ENCODE peak calls at places on chromosomes 1 and 21, in eight cellular contexts. A is heart left ventricle, V is prostate gland, L is body of pancreas, Q is suprapubic skin, T is stomach, B is H54, Y is tibial nerve. F is an unnamed sample.

GRCh38 chr1:26280333-26281042 is 602 bp downstream of the SH3BGRL3 start:
- DNase-seq in L (peak), B (peak), Q (peak), A (no peak), V (peak), Y (no peak), T (peak), F (peak)

GRCh38 chr1:160209656-160210046 is 4.5 kb downstream of the PEA15 start:
- DNase-seq in Y (no peak), V (no peak), L (peak), T (no peak), Q (no peak), A (peak), B (no peak), F (no peak)

GRCh38 chr1:1623181-1623630 is 7.9 kb downstream of the MIB2 start:
- DNase-seq in T (no peak), V (no peak), L (no peak), Q (peak), B (no peak), A (peak), Y (no peak), F (no peak)

GRCh38 chr1:65751961-65752360 is 40.7 kb upstream of the PDE4B start:
- DNase-seq in T (no peak), Q (no peak), L (no peak), Y (no peak), B (no peak), V (no peak), A (no peak), F (no peak)

GRCh38 chr21:32474179-32475059 is 61.9 kb downstream of the EVA1C start:
- DNase-seq in V (no peak), A (no peak), T (peak), B (no peak), L (no peak), Y (no peak), Q (peak), F (no peak)

GRCh38 chr1:101311146-101311892 is 74.5 kb downstream of the S1PR1 start:
- DNase-seq in A (no peak), V (no peak), Q (no peak), T (no peak), B (no peak), Y (no peak), L (no peak), F (no peak)

GRCh38 chr1:236800623-236801022 is 5.5 kb downstream of the MTR start:
- DNase-seq in Y (no peak), A (no peak), B (no peak), L (no peak), V (no peak), T (no peak), Q (no peak), F (no peak)

GRCh38 chr21:39082656-39083376 is 100.4 kb downstream of the PSMG1 start:
- DNase-seq in L (no peak), T (peak), V (peak), Y (no peak), B (no peak), A (no peak), Q (no peak), F (no peak)

GRCh38 chr21:27513825-27514224 is 546.9 kb upstream of the ADAMTS5 start:
- DNase-seq in V (no peak), Q (no peak), A (no peak), L (no peak), T (no peak), Y (no peak), B (no peak), F (no peak)

GRCh38 chr1:48493970-48494769 is 22.2 kb upstream of the SPATA6 start:
- DNase-seq in A (no peak), T (no peak), L (no peak), B (peak), Y (no peak), V (peak), Q (no peak), F (no peak)

GRCh38 chr1:44423706-44424546 is 18.9 kb downstream of the RNF220 start:
- DNase-seq in T (peak), A (no peak), L (peak), Y (no peak), B (peak), Q (no peak), V (peak), F (no peak)

GRCh38 chr21:33419538-33420123 is 16.4 kb downstream of the IFNGR2 start:
- DNase-seq in A (no peak), Y (peak), L (no peak), V (no peak), B (peak), Q (no peak), T (peak), F (peak)

GRCh38 chr21:41133896-41134522 is 34.0 kb upstream of the BACE2 start:
- DNase-seq in T (no peak), V (no peak), A (no peak), L (no peak), Y (peak), Q (no peak), B (no peak), F (peak)

GRCh38 chr1:228849011-228849541 is 113.8 kb downstream of the RHOU start:
- DNase-seq in Q (no peak), V (no peak), L (no peak), Y (no peak), T (no peak), A (no peak), B (no peak), F (no peak)

GRCh38 chr1:204341380-204341779 is 18.3 kb downstream of the PLEKHA6 start:
- DNase-seq in Q (no peak), L (no peak), Y (no peak), B (no peak), V (no peak), T (no peak), A (no peak), F (no peak)

GRCh38 chr1:197598935-197599334 is 176.3 kb downstream of the DENND1B start:
- DNase-seq in T (no peak), A (no peak), B (no peak), Y (no peak), Q (no peak), L (no peak), V (no peak), F (no peak)

GRCh38 chr1:79588719-79589118 is 582.2 kb upstream of the ADGRL4 start:
- DNase-seq in Y (no peak), T (no peak), L (no peak), B (no peak), Q (no peak), V (no peak), A (no peak), F (no peak)

GRCh38 chr1:218705911-218706893 is 361.1 kb downstream of the TGFB2 start:
- DNase-seq in V (no peak), A (no peak), L (peak), Q (no peak), T (no peak), Y (peak), B (peak), F (no peak)

GRCh38 chr1:204477036-204477740 is 17.4 kb downstream of the PIK3C2B start:
- DNase-seq in T (peak), B (peak), V (no peak), A (no peak), L (no peak), Q (no peak), Y (no peak), F (no peak)

GRCh38 chr1:68904472-68904871 is 407.6 kb upstream of the DEPDC1 start:
- DNase-seq in B (no peak), V (no peak), L (no peak), Y (no peak), T (no peak), A (no peak), Q (no peak), F (no peak)

GRCh38 chr1:192979542-192979941 is 79.6 kb downstream of the UCHL5 start:
- DNase-seq in V (no peak), B (no peak), L (no peak), Q (no peak), T (no peak), A (no peak), Y (no peak), F (no peak)

DNA sequence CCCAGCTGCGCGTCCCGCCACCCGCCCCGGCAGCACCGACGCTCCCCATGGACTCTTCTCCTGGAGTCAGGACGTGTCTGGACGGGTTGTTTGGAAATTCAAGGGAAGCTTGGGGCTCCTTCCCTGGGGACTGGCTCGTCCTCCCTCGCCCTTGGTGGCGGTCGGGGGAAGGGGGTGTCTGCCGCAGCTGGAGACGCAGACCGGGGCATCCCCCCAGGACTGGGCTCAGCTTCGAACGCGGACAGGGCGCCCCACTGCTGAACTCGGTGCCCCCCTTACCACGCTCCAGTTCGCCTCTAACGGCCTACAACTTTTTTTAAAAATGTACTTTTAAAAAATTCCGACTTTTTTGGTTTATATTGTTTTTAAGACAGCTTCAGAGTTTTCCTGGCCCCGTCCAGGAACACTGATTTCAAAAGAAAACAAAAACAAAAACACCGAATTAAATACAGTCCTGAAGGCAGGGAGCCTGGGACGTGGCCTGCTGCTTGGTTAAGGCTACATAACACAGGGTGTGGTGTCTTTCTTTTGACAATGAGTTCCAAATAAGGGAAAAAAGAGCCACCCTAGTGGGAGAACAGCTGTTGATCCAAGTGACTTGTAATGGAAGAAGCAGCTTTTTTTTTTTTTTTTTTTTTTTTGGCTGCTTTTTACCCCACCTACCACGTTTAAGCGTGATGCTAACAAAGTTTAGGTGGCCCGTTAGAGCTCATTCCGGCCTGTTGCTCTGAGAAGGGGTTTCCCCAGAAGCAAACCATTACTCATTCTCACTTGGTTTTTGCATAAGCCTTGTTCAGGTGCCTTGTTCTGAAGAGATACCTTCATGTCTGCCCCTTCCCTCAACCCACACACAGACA is 862 bp upstream of the DIPK1A start:
- DNase-seq in V (no peak), Q (peak), A (no peak), L (peak), Y (peak), B (peak), T (peak), F (peak)
- TF ChIP-seq POLR2A in V (no peak), Q (no peak), A (peak), L (no peak), Y (no peak), B (no peak), T (no peak), F (no peak)

GRCh38 chr1:7679873-7680790 is 91.0 kb upstream of the VAMP3 start:
- DNase-seq in T (peak), A (peak), B (peak), V (peak), L (peak), Q (no peak), Y (no peak), F (no peak)
- TF ChIP-seq POLR2A in T (no peak), A (no peak), B (peak), V (no peak), L (no peak), Q (no peak), Y (peak), F (no peak)

GRCh38 chr21:46366091-46366490 is 42.1 kb downstream of the PCNT start:
- DNase-seq in Q (no peak), T (no peak), Y (no peak), A (no peak), V (no peak), L (no peak), B (no peak), F (no peak)

GRCh38 chr21:46363698-46364097 is 39.7 kb downstream of the PCNT start:
- DNase-seq in T (no peak), B (no peak), A (no peak), V (no peak), Y (no peak), Q (no peak), L (no peak), F (no peak)

GRCh38 chr21:46366966-46367365 is 43.0 kb downstream of the PCNT start:
- DNase-seq in A (no peak), Y (no peak), V (no peak), L (no peak), Q (no peak), T (no peak), B (no peak), F (no peak)

GRCh38 chr21:46368533-46369285 is 44.8 kb downstream of the PCNT start:
- DNase-seq in T (no peak), V (no peak), Q (no peak), B (no peak), Y (no peak), A (no peak), L (no peak), F (no peak)

GRCh38 chr21:46366561-46366960 is 42.6 kb downstream of the PCNT start:
- DNase-seq in Q (no peak), A (no peak), L (no peak), V (no peak), T (no peak), Y (no peak), B (no peak), F (no peak)
- TF ChIP-seq POLR2A in Q (no peak), A (no peak), L (no peak), V (no peak), T (no peak), Y (no peak), B (no peak), F (no peak)

DNA sequence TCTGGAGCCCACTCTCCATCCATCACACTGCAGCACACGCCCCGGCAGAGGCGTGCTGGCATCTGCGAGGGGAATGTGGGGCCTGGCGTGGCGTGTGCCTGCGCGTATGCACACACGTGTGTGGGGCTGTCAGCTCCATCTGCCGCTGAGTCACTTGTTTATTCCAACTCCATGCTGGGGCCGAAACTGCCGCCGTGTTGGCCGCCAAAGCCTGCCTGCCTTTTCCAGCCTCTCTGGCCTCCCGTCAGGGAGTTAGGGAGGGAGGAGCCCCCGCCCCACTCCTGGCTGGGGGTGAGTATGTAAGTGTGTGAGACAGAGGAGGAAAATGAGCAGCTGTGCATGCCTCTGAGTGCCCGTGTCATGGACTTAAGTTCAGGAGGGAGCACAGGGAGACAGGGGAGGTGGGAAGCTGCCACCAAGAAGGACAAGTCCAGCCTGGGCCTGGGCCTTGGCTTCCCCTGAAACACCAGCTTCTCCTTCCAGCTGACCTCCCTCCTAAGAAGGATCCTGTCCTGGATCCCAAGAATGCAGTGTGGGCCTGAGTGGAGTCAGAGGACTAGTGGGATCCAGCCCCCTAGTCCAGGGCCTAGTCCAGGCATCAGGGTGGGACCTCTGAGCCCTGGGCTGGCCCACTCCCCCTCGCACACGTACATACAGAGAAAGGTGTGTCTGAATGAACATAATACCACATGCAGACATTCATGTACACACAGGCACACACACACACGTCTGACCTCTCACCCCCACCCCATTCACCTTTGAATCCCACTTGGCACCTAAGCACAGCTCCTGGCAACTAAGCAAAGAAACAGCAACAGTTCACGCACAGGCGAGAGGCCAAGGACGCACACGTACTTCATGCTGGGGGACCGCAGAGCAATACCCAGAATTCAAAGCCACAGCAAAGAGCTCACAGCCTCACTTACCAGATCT is 24.7 kb downstream of the MEF2D start:
- DNase-seq in Q (peak), L (peak), V (peak), T (peak), B (no peak), Y (peak), A (peak), F (no peak)
- TF ChIP-seq POLR2A in Q (no peak), L (no peak), V (peak), T (no peak), B (no peak), Y (no peak), A (no peak), F (no peak)

DNA sequence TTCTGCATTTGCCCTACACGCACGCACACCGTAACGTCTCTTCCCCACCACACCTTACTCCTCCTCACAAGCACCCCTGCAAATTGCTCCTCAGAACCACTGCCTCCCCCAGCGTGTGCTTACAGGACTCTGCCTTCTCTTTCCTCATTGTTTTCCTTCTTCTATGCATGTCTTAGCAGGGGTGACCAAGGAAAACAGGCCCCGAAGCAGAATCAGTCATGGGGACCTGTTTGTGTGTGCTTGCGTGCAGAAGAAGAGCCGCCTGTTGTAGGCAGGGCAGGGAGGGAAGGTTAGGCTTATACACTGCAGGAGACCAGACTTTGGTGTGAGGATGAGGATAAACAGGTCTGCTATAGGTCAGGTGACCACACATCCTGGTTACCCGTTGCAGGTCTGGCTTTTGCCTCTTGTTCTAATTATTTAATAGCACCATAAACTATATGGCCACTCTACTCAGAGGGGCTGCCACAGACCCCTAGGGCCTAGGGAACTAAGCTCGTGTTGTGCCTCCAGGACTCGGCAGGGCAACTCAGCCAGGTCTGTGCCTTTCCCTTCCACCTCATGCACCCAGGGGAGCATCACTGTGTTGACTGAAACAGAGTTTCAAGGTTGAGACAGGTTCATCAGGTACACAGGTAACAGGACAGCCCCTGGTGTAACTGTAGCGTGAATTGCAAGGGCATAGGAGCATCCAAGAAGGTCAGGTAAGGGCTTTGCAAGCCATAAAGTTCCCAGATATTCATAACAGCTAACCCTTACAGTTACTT is 60.8 kb upstream of the EPS8L3 start:
- DNase-seq in Q (no peak), Y (no peak), B (no peak), T (no peak), L (no peak), V (no peak), A (no peak), F (no peak)
- TF ChIP-seq POLR2A in Q (no peak), Y (no peak), B (no peak), T (no peak), L (no peak), V (no peak), A (no peak), F (no peak)

DNA sequence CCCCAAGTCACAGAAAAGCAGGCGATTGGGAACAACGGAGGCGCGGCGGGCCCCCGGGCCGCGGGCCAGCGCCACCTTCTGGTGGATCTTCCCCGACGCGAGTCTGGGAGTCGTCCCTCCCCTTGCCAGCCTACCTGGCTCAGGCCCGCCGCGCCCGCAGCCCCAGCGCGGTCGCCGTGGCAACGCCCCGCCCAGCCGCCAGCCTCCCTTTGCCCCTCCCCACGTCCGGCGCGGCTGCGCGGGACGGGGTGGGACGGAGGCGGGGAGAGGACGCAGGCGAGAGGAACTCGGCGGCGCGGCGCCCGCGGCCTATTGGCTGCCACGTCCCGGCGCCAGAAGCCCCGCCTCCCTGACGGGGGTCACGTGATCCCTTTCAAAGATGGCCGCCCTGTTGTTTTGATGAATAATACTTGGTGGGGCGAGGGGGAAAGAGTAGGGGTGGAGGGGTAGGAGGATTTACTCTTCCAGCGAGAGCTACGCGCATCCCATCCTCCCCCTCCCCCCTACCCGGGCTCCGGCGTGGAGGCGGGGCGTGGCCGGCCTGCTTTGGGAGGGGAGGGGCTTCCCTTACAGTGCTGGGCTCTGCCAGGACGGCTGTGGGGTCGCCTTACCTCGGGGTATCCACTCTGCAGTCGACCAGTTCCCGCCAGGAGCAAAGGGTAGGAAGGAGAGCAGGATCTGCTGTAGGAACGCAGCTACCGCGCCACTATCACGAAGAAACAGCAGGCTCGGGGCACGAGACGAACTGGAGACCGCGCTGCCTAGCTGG is at the start of gene UBE4B:
- DNase-seq in Q (peak), L (peak), V (peak), Y (peak), A (peak), B (peak), T (peak), F (peak)
- TF ChIP-seq POLR2A in Q (no peak), L (peak), V (peak), Y (peak), A (peak), B (peak), T (no peak), F (peak)

F was measured in erythroblast.